ENCODE peak calls at places on chromosomes 11 and 22, in ten cellular contexts. G, M, J, P, S, Q, X, C, B and I are unnamed samples. For H3K4me1, the result is how much of the 10 kb centered on the place peaks cover.

GRCh38 chr22:22928666-22929380 is 41.2 kb downstream of the IGLL5 start:
- DNase-seq in X (no peak), P (peak), J (peak), M (peak), Q (peak), C (no peak), B (no peak), G (no peak), S (peak), I (peak)

GRCh38 chr11:10943968-10944367 is 86.1 kb upstream of the ZBED5 start:
- DNase-seq in P (no peak), Q (no peak), X (no peak), C (no peak), S (no peak), J (no peak), M (no peak), G (no peak), B (no peak), I (no peak)

GRCh38 chr11:70144262-70144661 is 58.8 kb upstream of the FADD start:
- DNase-seq in C (no peak), B (no peak), G (no peak), Q (no peak), P (no peak), X (no peak), M (no peak), S (no peak), J (no peak), I (no peak)

GRCh38 chr22:43882122-43882767 is 9.6 kb downstream of the PNPLA5 start:
- DNase-seq in Q (no peak), C (no peak), B (no peak), P (no peak), G (peak), J (no peak), M (no peak), S (peak), X (no peak), I (no peak)

GRCh38 chr11:116046127-116046526 is 541.9 kb upstream of the CADM1 start:
- DNase-seq in P (no peak), G (no peak), S (no peak), C (no peak), B (no peak), Q (no peak), J (no peak), X (no peak), M (no peak), I (no peak)

GRCh38 chr11:72591785-72592490 is 82.3 kb downstream of the PDE2A start:
- DNase-seq in G (no peak), B (no peak), J (no peak), Q (no peak), X (no peak), C (no peak), M (peak), S (no peak), P (no peak), I (peak)

GRCh38 chr22:26462971-26463661 is 20.5 kb downstream of the HPS4 start:
- DNase-seq in X (no peak), P (peak), G (no peak), Q (peak), C (no peak), M (no peak), J (peak), S (no peak), B (no peak), I (no peak)

GRCh38 chr11:73280606-73281005 is 8.5 kb downstream of the P2RY6 start:
- DNase-seq in P (no peak), Q (peak), C (peak), B (no peak), J (no peak), G (peak), X (no peak), S (no peak), M (no peak), I (no peak)

GRCh38 chr11:116913000-116913399 is 75.6 kb upstream of the APOA1 start:
- DNase-seq in M (no peak), S (no peak), X (no peak), G (no peak), J (peak), B (no peak), C (no peak), P (no peak), Q (no peak), I (no peak)

GRCh38 chr11:131025020-131025419 is 108.7 kb upstream of the SNX19 start:
- DNase-seq in S (no peak), P (peak), B (no peak), C (no peak), J (peak), M (no peak), X (no peak), Q (peak), G (no peak), I (no peak)

GRCh38 chr11:88169481-88169880 is 5.8 kb downstream of the RAB38 start:
- DNase-seq in Q (peak), S (no peak), G (no peak), X (no peak), B (no peak), J (peak), M (no peak), P (no peak), C (no peak), I (no peak)

GRCh38 chr11:2698386-2699184 is 1.2 kb downstream of the KCNQ1OT1 start:
- DNase-seq in M (no peak), B (no peak), J (no peak), Q (peak), S (no peak), X (peak), C (peak), G (no peak), P (no peak), I (no peak)

GRCh38 chr11:126088999-126089398 is 26.3 kb upstream of the CDON start:
- DNase-seq in G (no peak), X (peak), B (no peak), P (no peak), M (no peak), C (no peak), S (no peak), J (no peak), Q (no peak), I (no peak)

GRCh38 chr11:82832983-82833382 is 67.2 kb downstream of the PRCP start:
- DNase-seq in C (no peak), X (no peak), P (no peak), G (no peak), M (no peak), J (no peak), B (no peak), S (no peak), Q (no peak), I (no peak)

GRCh38 chr11:43758942-43759341 is 78.4 kb downstream of the HSD17B12 start:
- DNase-seq in P (no peak), Q (no peak), M (no peak), G (no peak), X (no peak), S (no peak), J (no peak), B (no peak), C (no peak), I (no peak)

GRCh38 chr11:17748761-17749721 is 14.5 kb downstream of the KCNC1 start:
- DNase-seq in P (no peak), X (peak), C (no peak), Q (no peak), S (peak), J (no peak), B (no peak), G (peak), M (no peak), I (no peak)

GRCh38 chr11:86161373-86162255 is 82.9 kb upstream of the EED start:
- DNase-seq in S (no peak), B (no peak), M (no peak), X (no peak), Q (peak), G (no peak), P (no peak), J (no peak), C (no peak), I (no peak)

GRCh38 chr11:29324328-29324727 is 692.5 kb downstream of the KCNA4 start:
- DNase-seq in Q (no peak), G (no peak), S (no peak), J (no peak), C (no peak), B (no peak), M (no peak), X (no peak), P (no peak), I (no peak)

GRCh38 chr11:72652871-72653615 is 21.2 kb downstream of the PDE2A start:
- DNase-seq in Q (no peak), C (no peak), J (no peak), G (no peak), P (no peak), X (no peak), B (no peak), M (no peak), S (peak), I (no peak)

GRCh38 chr11:73392108-73393010 is 16.2 kb downstream of the RELT start:
- DNase-seq in Q (no peak), C (no peak), B (no peak), M (no peak), S (no peak), J (no peak), G (no peak), X (peak), P (no peak), I (no peak)

GRCh38 chr22:28030442-28030841 is 111.4 kb upstream of the PITPNB start:
- DNase-seq in S (no peak), C (no peak), M (no peak), J (peak), G (peak), X (no peak), P (no peak), Q (no peak), B (no peak), I (no peak)

GRCh38 chr11:9861860-9862725 is 198.2 kb downstream of the SWAP70 start:
- DNase-seq in G (no peak), P (peak), M (peak), Q (peak), B (no peak), C (peak), J (peak), S (no peak), X (peak), I (peak)

GRCh38 chr11:34481307-34481706 is 32.3 kb downstream of the ELF5 start:
- DNase-seq in Q (peak), J (no peak), M (no peak), C (no peak), S (no peak), B (no peak), P (no peak), G (no peak), X (no peak), I (no peak)

GRCh38 chr11:114162719-114163123 is 103.2 kb downstream of the ZBTB16 start:
- DNase-seq in B (peak), S (peak), J (peak), C (peak), X (peak), Q (peak), M (no peak), G (peak), P (peak), I (no peak)

GRCh38 chr11:73361953-73362776 is 14.0 kb upstream of the RELT start:
- DNase-seq in S (no peak), C (no peak), M (no peak), J (no peak), P (no peak), G (no peak), Q (peak), X (no peak), B (no peak), I (no peak)

GRCh38 chr11:35017528-35018342 is 101.3 kb downstream of the PDHX start:
- DNase-seq in M (no peak), G (no peak), P (no peak), X (no peak), Q (no peak), C (no peak), B (no peak), J (peak), S (no peak), I (no peak)

GRCh38 chr11:43866520-43866919 is 14.1 kb upstream of the ALKBH3 start:
- DNase-seq in S (no peak), C (no peak), J (peak), Q (no peak), B (no peak), X (no peak), M (no peak), G (no peak), P (no peak), I (no peak)

GRCh38 chr11:69297926-69298777 is 4.2 kb downstream of the MYEOV start:
- DNase-seq in X (peak), B (peak), S (peak), G (peak), J (peak), C (peak), M (no peak), P (peak), Q (peak), I (peak)

GRCh38 chr11:123550620-123550917 is 103.9 kb downstream of the SCN3B start:
- DNase-seq in Q (no peak), M (no peak), G (no peak), J (no peak), B (no peak), C (no peak), P (no peak), X (no peak), S (no peak), I (no peak)

GRCh38 chr11:11119917-11120316 is 233.1 kb downstream of the CSNK2A3 start:
- DNase-seq in J (no peak), S (no peak), B (no peak), Q (no peak), C (no peak), M (no peak), G (no peak), P (no peak), X (no peak), I (no peak)

GRCh38 chr11:91104237-91104636 is 881.4 kb upstream of the CHORDC1 start:
- DNase-seq in Q (peak), C (no peak), X (no peak), B (no peak), S (no peak), M (no peak), P (peak), G (no peak), J (peak), I (no peak)

GRCh38 chr11:124481365-124482323 is 36.1 kb upstream of the OR8B8 start:
- DNase-seq in Q (peak), M (no peak), B (no peak), P (peak), G (no peak), X (no peak), C (no peak), S (no peak), J (peak), I (no peak)

GRCh38 chr11:34468209-34468841 is 29.6 kb downstream of the CAT start:
- DNase-seq in C (no peak), G (no peak), Q (peak), M (no peak), P (peak), J (peak), B (no peak), X (no peak), S (no peak), I (no peak)

GRCh38 chr11:123473941-123474668 is 44.0 kb downstream of the GRAMD1B start:
- DNase-seq in B (no peak), C (no peak), Q (peak), M (no peak), S (no peak), X (no peak), J (peak), P (no peak), G (no peak), I (no peak)

GRCh38 chr11:61370349-61371005 is 8.3 kb downstream of the TMEM138 start:
- DNase-seq in M (no peak), X (no peak), B (no peak), Q (no peak), G (no peak), C (no peak), J (peak), P (no peak), S (no peak), I (no peak)

GRCh38 chr22:37521236-37521739 is 2.1 kb upstream of the CARD10 start:
- DNase-seq in X (no peak), S (peak), C (no peak), J (no peak), G (no peak), B (no peak), M (no peak), Q (no peak), P (no peak), I (no peak)

GRCh38 chr11:96309001-96309642 is 33.9 kb downstream of the MAML2 start:
- DNase-seq in B (no peak), G (no peak), X (no peak), M (no peak), S (no peak), J (no peak), Q (peak), P (no peak), C (no peak), I (no peak)

GRCh38 chr11:9738126-9738525 is 74.2 kb downstream of the SWAP70 start:
- DNase-seq in S (no peak), X (no peak), B (no peak), P (no peak), J (no peak), Q (peak), C (no peak), G (no peak), M (no peak), I (no peak)

GRCh38 chr22:46360891-46361290 is 25.4 kb downstream of the TRMU start:
- DNase-seq in B (no peak), M (no peak), G (peak), C (no peak), X (peak), J (no peak), Q (no peak), P (no peak), S (peak), I (no peak)

GRCh38 chr22:46360097-46360496 is 24.6 kb downstream of the TRMU start:
- DNase-seq in B (no peak), C (no peak), G (peak), P (no peak), M (no peak), J (no peak), X (peak), S (peak), Q (no peak), I (no peak)

GRCh38 chr22:46358766-46359165 is 23.3 kb downstream of the TRMU start:
- DNase-seq in P (no peak), J (no peak), M (no peak), G (peak), S (peak), Q (no peak), B (no peak), C (no peak), X (no peak), I (no peak)

GRCh38 chr22:46357711-46358505 is 22.4 kb downstream of the TRMU start:
- DNase-seq in C (no peak), G (peak), P (no peak), S (peak), Q (no peak), B (no peak), X (no peak), J (no peak), M (no peak), I (no peak)

GRCh38 chr22:46359362-46359761 is 23.8 kb downstream of the TRMU start:
- DNase-seq in P (no peak), C (no peak), S (peak), X (no peak), Q (no peak), B (no peak), G (peak), J (no peak), M (no peak), I (no peak)
- H3K4me1 ChIP-seq in P (under half), C (under half), S (under half), X (under half), Q (under half), B (under half), G (under half), J (under half), M (under half), I (under half)

GRCh38 chr22:19285831-19286230 is 5.7 kb downstream of the CLTCL1 start:
- DNase-seq in M (no peak), S (no peak), P (no peak), J (no peak), Q (no peak), C (no peak), G (no peak), B (no peak), X (no peak), I (no peak)

GRCh38 chr22:19290400-19291217 is 910 bp downstream of the CLTCL1 start:
- DNase-seq in B (no peak), X (peak), P (no peak), G (no peak), M (no peak), J (no peak), C (peak), S (peak), Q (peak), I (peak)

GRCh38 chr22:19287889-19288288 is 3.6 kb downstream of the CLTCL1 start:
- DNase-seq in S (no peak), C (peak), P (peak), X (no peak), Q (peak), M (no peak), B (no peak), J (peak), G (no peak), I (no peak)

GRCh38 chr22:19289475-19290161 is 1.9 kb downstream of the CLTCL1 start:
- DNase-seq in P (peak), J (peak), C (no peak), X (no peak), Q (no peak), S (no peak), M (no peak), G (no peak), B (no peak), I (no peak)

GRCh38 chr22:19287076-19287724 is 4.3 kb downstream of the CLTCL1 start:
- DNase-seq in P (no peak), X (no peak), G (no peak), C (peak), J (peak), Q (no peak), S (no peak), M (no peak), B (no peak), I (no peak)
- H3K27ac ChIP-seq in P (no peak), X (no peak), G (no peak), C (peak), J (no peak), Q (no peak), S (no peak), M (no peak), B (no peak), I (no peak)

GRCh38 chr11:66327171-66328035 is 8.8 kb downstream of the RIN1 start:
- DNase-seq in X (no peak), J (peak), P (peak), C (no peak), S (peak), B (no peak), Q (no peak), G (peak), M (no peak), I (no peak)
- H3K4me1 ChIP-seq in X (under half), J (under half), P (under half), C (under half), S (under half), B (under half), Q (under half), G (under half), M (under half), I (under half)

GRCh38 chr22:31177420-31178162 is 17.6 kb downstream of the RNF185 start:
- DNase-seq in B (peak), P (peak), S (no peak), C (peak), Q (peak), X (no peak), J (peak), G (peak), M (no peak), I (no peak)
- H3K27ac ChIP-seq in B (peak), P (peak), S (no peak), C (peak), Q (peak), X (no peak), J (peak), G (peak), M (no peak), I (no peak)

GRCh38 chr22:50674127-50674493 is 1.5 kb downstream of the SHANK3 start:
- DNase-seq in C (no peak), M (no peak), Q (no peak), P (peak), X (no peak), S (no peak), B (no peak), G (no peak), J (no peak), I (no peak)

GRCh38 chr22:50676211-50676636 is 3.6 kb downstream of the SHANK3 start:
- DNase-seq in S (no peak), G (no peak), B (no peak), J (no peak), M (no peak), C (no peak), X (no peak), P (no peak), Q (no peak), I (no peak)

GRCh38 chr22:50674606-50675552 is 2.3 kb downstream of the SHANK3 start:
- DNase-seq in X (no peak), Q (peak), M (no peak), J (no peak), B (no peak), S (peak), G (no peak), P (peak), C (no peak), I (no peak)

GRCh38 chr22:50676661-50677492 is 4.3 kb downstream of the SHANK3 start:
- DNase-seq in J (no peak), G (no peak), M (no peak), S (no peak), Q (no peak), B (no peak), C (no peak), P (no peak), X (no peak), I (no peak)

GRCh38 chr22:50675553-50676199 is 3.1 kb downstream of the SHANK3 start:
- DNase-seq in S (no peak), B (no peak), M (no peak), G (no peak), Q (no peak), C (no peak), P (no peak), J (no peak), X (no peak), I (no peak)
- H3K4me1 ChIP-seq in S (under half), B (under half), M (under half), G (under half), Q (under half), C (under half), P (under half), J (under half), X (under half), I (under half)

GRCh38 chr11:111264646-111265045 is 19.1 kb downstream of the POU2AF2 start:
- DNase-seq in S (no peak), C (no peak), X (no peak), J (no peak), M (no peak), Q (no peak), G (no peak), B (no peak), P (no peak), I (no peak)

GRCh38 chr11:111265421-111265820 is 19.9 kb downstream of the POU2AF2 start:
- DNase-seq in X (no peak), C (no peak), P (no peak), Q (no peak), S (no peak), J (no peak), B (no peak), G (no peak), M (no peak), I (no peak)

GRCh38 chr11:111272420-111272819 is 25.9 kb upstream of the POU2AF3 start:
- DNase-seq in J (no peak), Q (no peak), M (no peak), P (no peak), C (no peak), X (no peak), G (no peak), S (no peak), B (no peak), I (no peak)

GRCh38 chr11:111269146-111269868 is 23.8 kb downstream of the POU2AF2 start:
- DNase-seq in S (no peak), M (no peak), P (no peak), X (no peak), G (no peak), J (no peak), C (no peak), Q (peak), B (no peak), I (no peak)
- H3K27ac ChIP-seq in S (no peak), M (no peak), P (no peak), X (no peak), G (no peak), J (no peak), C (no peak), Q (no peak), B (no peak), I (no peak)